ENCODE peak calls at places on chromosome 18, in four cellular contexts. I, Y, C and M are unnamed samples.

GRCh38 chr18:48891721-48892120 is 59.0 kb downstream of the SMAD7 start:
- DNase-seq in I (no peak), Y (no peak), C (no peak), M (no peak)

GRCh38 chr18:49491534-49491856 is 4.5 kb upstream of the C18orf32 start:
- DNase-seq in I (no peak), Y (no peak), C (no peak), M (no peak)

GRCh38 chr18:49464718-49465598 is 4.5 kb upstream of the DYM start:
- DNase-seq in I (peak), Y (no peak), C (no peak), M (no peak)

GRCh38 chr18:48589797-48590519 is 51.1 kb downstream of the CTIF start:
- DNase-seq in I (no peak), Y (no peak), C (no peak), M (no peak)

GRCh38 chr18:78819926-78820834 is 159.4 kb upstream of the SALL3 start:
- DNase-seq in I (no peak), Y (no peak), C (no peak), M (no peak)

GRCh38 chr18:12048010-12048826 is 45.4 kb upstream of the ANKRD62 start:
- DNase-seq in I (no peak), Y (no peak), C (no peak), M (no peak)

GRCh38 chr18:73549236-73549635 is 598.4 kb downstream of the FBXO15 start:
- DNase-seq in I (no peak), Y (peak), C (no peak), M (no peak)

GRCh38 chr18:24704921-24705620 is 244.6 kb downstream of the HRH4 start:
- DNase-seq in I (no peak), Y (peak), C (no peak), M (peak)

GRCh38 chr18:29003194-29003593 is 826.3 kb upstream of the CDH2 start:
- DNase-seq in I (no peak), Y (no peak), C (no peak), M (no peak)